ENCODE peak calls at places on chromosomes 2 and 18, in nine cellular contexts. N, K, E, B, F, Z, R, H and V are unnamed samples.

GRCh38 chr2:239947361-239948045 is 77.6 kb downstream of the NDUFA10 start:
- DNase-seq in K (no peak), B (no peak), E (peak; percentile 20), H (no peak), R (no peak), Z (peak; percentile 48), F (no peak), N (no peak), V (peak; percentile 46)

GRCh38 chr2:160332318-160332717 is 132.2 kb upstream of the ITGB6 start:
- DNase-seq in F (no peak), K (peak; percentile 65), H (no peak), N (no peak), B (peak; percentile 37), Z (no peak), E (no peak), R (no peak), V (no peak)

GRCh38 chr2:3224681-3225080 is 152.9 kb downstream of the EIPR1 start:
- DNase-seq in F (no peak), Z (no peak), R (no peak), N (no peak), B (no peak), E (no peak), H (no peak), K (no peak), V (no peak)

GRCh38 chr2:170578596-170578995 is 136.5 kb upstream of the SP5 start:
- DNase-seq in N (no peak), R (no peak), Z (no peak), B (no peak), K (no peak), H (no peak), E (no peak), F (no peak), V (no peak)

GRCh38 chr2:138507267-138507666 is 5.7 kb downstream of the SPOPL start:
- DNase-seq in B (peak; percentile 79), N (no peak), E (no peak), F (no peak), Z (no peak), K (no peak), R (no peak), H (no peak), V (no peak)

GRCh38 chr2:42117923-42118758 is 51.0 kb upstream of the EML4 start:
- DNase-seq in K (peak; percentile 78), N (no peak), B (peak; percentile 95), F (no peak), E (no peak), H (peak; percentile 95), R (no peak), Z (no peak), V (no peak)

GRCh38 chr2:211503198-211503597 is 946.8 kb downstream of the CPS1 start:
- DNase-seq in H (no peak), Z (no peak), F (no peak), N (no peak), K (no peak), B (no peak), E (no peak), R (no peak), V (no peak)

GRCh38 chr2:135745545-135745944 is 3.9 kb downstream of the UBXN4 start:
- DNase-seq in N (no peak), K (peak; percentile 90), H (no peak), B (peak; percentile 52), R (no peak), Z (no peak), E (no peak), F (no peak), V (no peak)

GRCh38 chr2:73282924-73283544 is 1.2 kb downstream of the FBXO41 start:
- DNase-seq in N (no peak), B (no peak), H (no peak), Z (no peak), F (no peak), E (no peak), K (no peak), R (no peak), V (no peak)

GRCh38 chr18:37963837-37964236 is 398.2 kb upstream of the CELF4 start:
- DNase-seq in N (no peak), F (no peak), K (no peak), E (no peak), R (no peak), H (no peak), B (no peak), Z (no peak), V (no peak)

GRCh38 chr18:34223164-34223892 is 1.4 kb downstream of the NOL4 start:
- DNase-seq in N (no peak), K (no peak), H (no peak), F (no peak), E (no peak), Z (no peak), B (no peak), R (peak; percentile 21), V (no peak)

GRCh38 chr2:227788556-227788955 is 25.1 kb upstream of the CCL20 start:
- DNase-seq in B (peak; percentile 58), Z (no peak), N (no peak), F (no peak), H (no peak), R (no peak), E (no peak), K (no peak), V (no peak)

GRCh38 chr2:197784956-197785941 is at the start of gene BOLL:
- DNase-seq in H (no peak), R (no peak), F (peak; percentile 14), E (no peak), Z (peak; percentile 63), N (no peak), B (no peak), K (no peak), V (no peak)

GRCh38 chr2:178084273-178084672 is 11.7 kb upstream of the PDE11A start:
- DNase-seq in B (no peak), N (no peak), H (no peak), K (no peak), R (no peak), Z (no peak), F (no peak), E (no peak), V (no peak)

GRCh38 chr2:224968051-224968450 is 74.2 kb downstream of the DOCK10 start:
- DNase-seq in N (no peak), R (no peak), Z (no peak), H (no peak), F (no peak), E (no peak), K (no peak), B (peak; percentile 19), V (no peak)

GRCh38 chr18:74905245-74905644 is 303.7 kb downstream of the PTGR3 start:
- DNase-seq in B (no peak), N (no peak), Z (no peak), F (peak; percentile 14), K (no peak), H (no peak), E (no peak), R (no peak), V (no peak)

GRCh38 chr18:3262234-3263171 is 570 bp downstream of the MYL12B start:
- DNase-seq in Z (no peak), K (no peak), E (no peak), B (peak; percentile 41), N (no peak), H (no peak), F (no peak), R (peak; percentile 41), V (no peak)

GRCh38 chr18:3265564-3266033 is 3.7 kb downstream of the MYL12B start:
- DNase-seq in K (peak; percentile 75), R (no peak), E (no peak), B (peak; percentile 60), F (no peak), N (no peak), H (no peak), Z (no peak), V (no peak)

GRCh38 chr18:3261393-3262233 is at the start of gene MYL12B:
- DNase-seq in E (peak; percentile 69), Z (peak; percentile 94), N (peak; percentile 74), R (peak; percentile 88), B (peak; percentile 83), H (no peak), F (peak; percentile 84), K (peak; percentile 68), V (peak; percentile 84)

GRCh38 chr18:3266062-3266608 is 4.2 kb downstream of the MYL12B start:
- DNase-seq in R (no peak), B (no peak), H (no peak), N (no peak), E (no peak), Z (no peak), K (no peak), F (no peak), V (no peak)

GRCh38 chr18:3264362-3264761 is 2.4 kb downstream of the MYL12B start:
- DNase-seq in N (no peak), B (no peak), Z (no peak), F (no peak), R (no peak), H (no peak), E (no peak), K (peak; percentile 42), V (no peak)
- H3K4me1 ChIP-seq in N (peaks cover 70% of the 10 kb centered on the region), B (peaks cover 52% of the 10 kb centered on the region), Z (peaks cover 60% of the 10 kb centered on the region), F (peaks cover 16% of the 10 kb centered on the region), R (peaks cover 32% of the 10 kb centered on the region), H (peaks cover 64% of the 10 kb centered on the region), E (peaks cover 9% of the 10 kb centered on the region), K (peaks cover 15% of the 10 kb centered on the region), V (no peaks in the 10 kb centered on the region)

DNA sequence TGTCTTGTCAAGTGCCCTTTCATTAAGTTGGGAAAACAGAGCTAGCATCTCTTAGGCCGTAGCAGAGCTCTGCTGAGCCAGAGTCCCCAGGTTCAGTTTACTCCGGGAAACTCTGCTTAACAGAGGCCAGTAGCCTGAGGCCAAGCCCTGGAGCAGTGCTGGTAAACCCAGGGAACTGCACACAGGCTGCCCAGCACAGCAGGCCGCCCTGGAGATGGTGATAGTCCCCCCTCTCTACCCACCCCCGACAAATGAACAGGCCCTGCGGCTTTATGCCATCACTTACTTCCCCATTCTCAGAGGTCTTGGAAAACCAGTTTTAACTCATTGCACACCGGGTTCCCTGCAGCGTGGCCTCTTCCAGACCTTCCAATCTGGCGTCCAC is 3.5 kb downstream of the CNNM4 start:
- DNase-seq in Z (peak; percentile 68), N (no peak), E (no peak), H (no peak), F (no peak), K (no peak), R (no peak), B (peak; percentile 39), V (peak; percentile 38)
- H3K4me1 ChIP-seq in Z (peaks cover 42% of the 10 kb centered on the region), N (peaks cover 48% of the 10 kb centered on the region), E (peaks cover 5% of the 10 kb centered on the region), H (peaks cover 34% of the 10 kb centered on the region), F (peaks cover 21% of the 10 kb centered on the region), K (peaks cover 20% of the 10 kb centered on the region), R (peaks cover 19% of the 10 kb centered on the region), B (peaks cover 62% of the 10 kb centered on the region), V (peaks cover 15% of the 10 kb centered on the region)

GRCh38 chr18:58544616-58545337 is 84.1 kb downstream of the ALPK2 start:
- DNase-seq in F (no peak), R (no peak), K (no peak), H (no peak), N (no peak), B (no peak), E (no peak), Z (no peak), V (no peak)
- H3K4me1 ChIP-seq in F (peaks cover 2% of the 10 kb centered on the region), R (peaks cover 14% of the 10 kb centered on the region), K (peaks cover 9% of the 10 kb centered on the region), H (peaks cover 5% of the 10 kb centered on the region), N (no peaks in the 10 kb centered on the region), B (peaks cover 54% of the 10 kb centered on the region), E (no peaks in the 10 kb centered on the region), Z (peaks cover 7% of the 10 kb centered on the region), V (no peaks in the 10 kb centered on the region)

GRCh38 chr18:76445275-76445674 is 49.8 kb downstream of the ZNF516 start:
- DNase-seq in Z (no peak), N (no peak), K (peak; percentile 84), R (no peak), E (peak; percentile 59), F (no peak), H (no peak), B (peak; percentile 74), V (no peak)
- H3K4me1 ChIP-seq in Z (peaks cover 14% of the 10 kb centered on the region), N (peaks cover 9% of the 10 kb centered on the region), K (peaks cover 34% of the 10 kb centered on the region), R (peaks cover 9% of the 10 kb centered on the region), E (peaks cover 24% of the 10 kb centered on the region), F (peaks cover 9% of the 10 kb centered on the region), H (peaks cover 18% of the 10 kb centered on the region), B (peaks cover 16% of the 10 kb centered on the region), V (no peaks in the 10 kb centered on the region)